ENCODE peak calls at places on chromosomes 4 and X, in ten cellular contexts. One of them, this sample, is unnamed.

GRCh38 chrX:136551410-136551809 is 19.4 kb downstream of the VGLL1 start:
- DNase-seq in CD8-positive, alpha-beta T cell: no peak
- DNase-seq in fibroblast of the aortic adventitia: no peak
- DNase-seq in tibial nerve: no peak
- DNase-seq in IMR-90: no peak
- DNase-seq in astrocyte: no peak
- DNase-seq in choroid plexus epithelial cell: no peak
- DNase-seq in transverse colon: no peak
- DNase-seq in brain microvascular endothelial cell: no peak
- DNase-seq in GM23338: no peak
- DNase-seq in this sample: no peak

GRCh38 chrX:255923-256331 is 25.3 kb upstream of the PLCXD1 start:
- DNase-seq in CD8-positive, alpha-beta T cell: no peak
- DNase-seq in fibroblast of the aortic adventitia: no peak
- DNase-seq in tibial nerve: no peak
- DNase-seq in IMR-90: no peak
- DNase-seq in astrocyte: no peak
- DNase-seq in choroid plexus epithelial cell: no peak
- DNase-seq in transverse colon: no peak
- DNase-seq in brain microvascular endothelial cell: no peak
- DNase-seq in GM23338: no peak
- DNase-seq in this sample: no peak

GRCh38 chrX:153973127-153974002 is 811 bp downstream of the TMEM187 start:
- DNase-seq in CD8-positive, alpha-beta T cell: no peak
- DNase-seq in fibroblast of the aortic adventitia: peak; percentile 36
- DNase-seq in tibial nerve: no peak
- DNase-seq in IMR-90: no peak
- DNase-seq in astrocyte: peak; percentile 8
- DNase-seq in choroid plexus epithelial cell: peak; percentile 34
- DNase-seq in transverse colon: no peak
- DNase-seq in brain microvascular endothelial cell: no peak
- DNase-seq in GM23338: no peak
- DNase-seq in this sample: no peak

GRCh38 chr4:156558365-156559025 is 413.1 kb downstream of the PDGFC start:
- DNase-seq in CD8-positive, alpha-beta T cell: no peak
- DNase-seq in fibroblast of the aortic adventitia: no peak
- DNase-seq in tibial nerve: no peak
- DNase-seq in IMR-90: peak; percentile 35
- DNase-seq in astrocyte: peak; percentile 29
- DNase-seq in choroid plexus epithelial cell: peak; percentile 87
- DNase-seq in transverse colon: no peak
- DNase-seq in brain microvascular endothelial cell: no peak
- DNase-seq in GM23338: no peak
- DNase-seq in this sample: no peak

GRCh38 chr4:62871057-62871456 is 1538.2 kb downstream of the TECRL start:
- DNase-seq in CD8-positive, alpha-beta T cell: no peak
- DNase-seq in fibroblast of the aortic adventitia: no peak
- DNase-seq in tibial nerve: no peak
- DNase-seq in IMR-90: no peak
- DNase-seq in astrocyte: peak; percentile 14
- DNase-seq in choroid plexus epithelial cell: no peak
- DNase-seq in transverse colon: no peak
- DNase-seq in brain microvascular endothelial cell: no peak
- DNase-seq in GM23338: no peak
- DNase-seq in this sample: no peak

GRCh38 chr4:107478327-107478946 is 241.6 kb downstream of the PAPSS1 start:
- DNase-seq in CD8-positive, alpha-beta T cell: no peak
- DNase-seq in fibroblast of the aortic adventitia: no peak
- DNase-seq in tibial nerve: no peak
- DNase-seq in IMR-90: no peak
- DNase-seq in astrocyte: no peak
- DNase-seq in choroid plexus epithelial cell: no peak
- DNase-seq in transverse colon: no peak
- DNase-seq in brain microvascular endothelial cell: no peak
- DNase-seq in GM23338: no peak
- DNase-seq in this sample: no peak

GRCh38 chrX:27565992-27566391 is 24.2 kb upstream of the DCAF8L2 start:
- DNase-seq in CD8-positive, alpha-beta T cell: no peak
- DNase-seq in fibroblast of the aortic adventitia: peak; percentile 19
- DNase-seq in tibial nerve: no peak
- DNase-seq in IMR-90: peak; percentile 70
- DNase-seq in astrocyte: peak; percentile 57
- DNase-seq in choroid plexus epithelial cell: peak; percentile 73
- DNase-seq in transverse colon: no peak
- DNase-seq in brain microvascular endothelial cell: peak; percentile 75
- DNase-seq in GM23338: peak; percentile 3
- DNase-seq in this sample: no peak

GRCh38 chrX:54891573-54891972 is 29.1 kb upstream of the TRO start:
- DNase-seq in CD8-positive, alpha-beta T cell: peak; percentile 24
- DNase-seq in fibroblast of the aortic adventitia: peak; percentile 53
- DNase-seq in tibial nerve: no peak
- DNase-seq in IMR-90: peak; percentile 28
- DNase-seq in astrocyte: peak; percentile 16
- DNase-seq in choroid plexus epithelial cell: peak; percentile 67
- DNase-seq in transverse colon: peak; percentile 19
- DNase-seq in brain microvascular endothelial cell: peak; percentile 48
- DNase-seq in GM23338: peak; percentile 46
- DNase-seq in this sample: peak; percentile 2

GRCh38 chrX:72408885-72409284 is 103.2 kb upstream of the CITED1 start:
- DNase-seq in CD8-positive, alpha-beta T cell: no peak
- DNase-seq in fibroblast of the aortic adventitia: no peak
- DNase-seq in tibial nerve: no peak
- DNase-seq in IMR-90: no peak
- DNase-seq in astrocyte: no peak
- DNase-seq in choroid plexus epithelial cell: no peak
- DNase-seq in transverse colon: no peak
- DNase-seq in brain microvascular endothelial cell: no peak
- DNase-seq in GM23338: no peak
- DNase-seq in this sample: no peak

GRCh38 chr4:3744232-3744631 is 22.0 kb upstream of the ADRA2C start:
- DNase-seq in CD8-positive, alpha-beta T cell: no peak
- DNase-seq in fibroblast of the aortic adventitia: no peak
- DNase-seq in tibial nerve: no peak
- DNase-seq in IMR-90: no peak
- DNase-seq in astrocyte: no peak
- DNase-seq in choroid plexus epithelial cell: no peak
- DNase-seq in transverse colon: no peak
- DNase-seq in brain microvascular endothelial cell: no peak
- DNase-seq in GM23338: no peak
- DNase-seq in this sample: no peak

GRCh38 chrX:48533165-48533564 is 6.3 kb upstream of the TBC1D25 start:
- DNase-seq in CD8-positive, alpha-beta T cell: no peak
- DNase-seq in fibroblast of the aortic adventitia: no peak
- DNase-seq in tibial nerve: no peak
- DNase-seq in IMR-90: no peak
- DNase-seq in astrocyte: no peak
- DNase-seq in choroid plexus epithelial cell: no peak
- DNase-seq in transverse colon: no peak
- DNase-seq in brain microvascular endothelial cell: no peak
- DNase-seq in GM23338: no peak
- DNase-seq in this sample: no peak

GRCh38 chr4:159012381-159012780 is 90.5 kb upstream of the RAPGEF2 start:
- DNase-seq in CD8-positive, alpha-beta T cell: no peak
- DNase-seq in fibroblast of the aortic adventitia: peak; percentile 51
- DNase-seq in tibial nerve: no peak
- DNase-seq in IMR-90: peak; percentile 56
- DNase-seq in astrocyte: peak; percentile 46
- DNase-seq in choroid plexus epithelial cell: peak; percentile 75
- DNase-seq in transverse colon: no peak
- DNase-seq in brain microvascular endothelial cell: peak; percentile 36
- DNase-seq in GM23338: no peak
- DNase-seq in this sample: peak; percentile 61

GRCh38 chr4:177105526-177105925 is 204.1 kb upstream of the NEIL3 start:
- DNase-seq in CD8-positive, alpha-beta T cell: no peak
- DNase-seq in fibroblast of the aortic adventitia: peak; percentile 84
- DNase-seq in tibial nerve: no peak
- DNase-seq in IMR-90: no peak
- DNase-seq in astrocyte: no peak
- DNase-seq in choroid plexus epithelial cell: no peak
- DNase-seq in transverse colon: no peak
- DNase-seq in brain microvascular endothelial cell: no peak
- DNase-seq in GM23338: no peak
- DNase-seq in this sample: peak; percentile 63

GRCh38 chr4:177107288-177107901 is 202.3 kb upstream of the NEIL3 start:
- DNase-seq in CD8-positive, alpha-beta T cell: no peak
- DNase-seq in fibroblast of the aortic adventitia: peak; percentile 79
- DNase-seq in tibial nerve: no peak
- DNase-seq in IMR-90: no peak
- DNase-seq in astrocyte: peak; percentile 35
- DNase-seq in choroid plexus epithelial cell: no peak
- DNase-seq in transverse colon: no peak
- DNase-seq in brain microvascular endothelial cell: no peak
- DNase-seq in GM23338: no peak
- DNase-seq in this sample: peak; percentile 40

GRCh38 chr4:177109769-177110168 is 199.9 kb upstream of the NEIL3 start:
- DNase-seq in CD8-positive, alpha-beta T cell: no peak
- DNase-seq in fibroblast of the aortic adventitia: no peak
- DNase-seq in tibial nerve: no peak
- DNase-seq in IMR-90: no peak
- DNase-seq in astrocyte: no peak
- DNase-seq in choroid plexus epithelial cell: no peak
- DNase-seq in transverse colon: no peak
- DNase-seq in brain microvascular endothelial cell: no peak
- DNase-seq in GM23338: no peak
- DNase-seq in this sample: no peak

GRCh38 chr4:177108708-177109107 is 201.0 kb upstream of the NEIL3 start:
- DNase-seq in CD8-positive, alpha-beta T cell: no peak
- DNase-seq in fibroblast of the aortic adventitia: peak; percentile 76
- DNase-seq in tibial nerve: no peak
- DNase-seq in IMR-90: peak; percentile 68
- DNase-seq in astrocyte: peak; percentile 17
- DNase-seq in choroid plexus epithelial cell: peak; percentile 67
- DNase-seq in transverse colon: no peak
- DNase-seq in brain microvascular endothelial cell: peak; percentile 38
- DNase-seq in GM23338: peak; percentile 4
- DNase-seq in this sample: no peak
- TF ChIP-seq CTCF in CD8-positive, alpha-beta T cell: no peak
- TF ChIP-seq CTCF in fibroblast of the aortic adventitia: peak; percentile 61
- TF ChIP-seq CTCF in tibial nerve: no peak
- TF ChIP-seq CTCF in IMR-90: peak; percentile 76
- TF ChIP-seq CTCF in astrocyte: peak; percentile 36
- TF ChIP-seq CTCF in choroid plexus epithelial cell: peak; percentile 60
- TF ChIP-seq CTCF in transverse colon: no peak
- TF ChIP-seq CTCF in brain microvascular endothelial cell: peak; percentile 51
- TF ChIP-seq CTCF in GM23338: peak; percentile 34
- TF ChIP-seq CTCF in this sample: peak; percentile 66

DNA sequence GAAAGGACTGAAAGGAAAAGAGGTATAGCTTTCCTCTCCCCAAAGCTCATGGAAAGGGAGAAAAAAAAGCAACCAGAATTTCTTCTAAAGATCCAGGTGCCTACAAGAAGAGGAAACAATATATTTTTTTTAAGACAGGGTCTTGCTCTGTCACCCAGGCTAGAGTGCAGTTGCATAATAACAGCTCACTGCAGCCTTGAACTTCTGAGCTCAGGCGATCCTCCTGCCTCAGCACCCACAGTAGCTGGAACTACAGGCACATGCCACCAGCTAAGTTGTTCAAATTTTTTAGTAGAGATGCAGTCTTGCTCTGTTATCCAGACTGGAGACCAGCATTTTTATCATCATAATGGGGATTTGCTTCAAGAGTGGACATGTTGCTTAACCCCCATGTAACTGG is 30.5 kb upstream of the BBS12 start:
- DNase-seq in CD8-positive, alpha-beta T cell: no peak
- DNase-seq in fibroblast of the aortic adventitia: no peak
- DNase-seq in tibial nerve: no peak
- DNase-seq in IMR-90: no peak
- DNase-seq in astrocyte: no peak
- DNase-seq in choroid plexus epithelial cell: no peak
- DNase-seq in transverse colon: no peak
- DNase-seq in brain microvascular endothelial cell: no peak
- DNase-seq in GM23338: no peak
- DNase-seq in this sample: no peak
- H3K4me3 ChIP-seq in CD8-positive, alpha-beta T cell: no peak overlapping the region
- H3K4me3 ChIP-seq in fibroblast of the aortic adventitia: no peak overlapping the region
- H3K4me3 ChIP-seq in tibial nerve: no peak overlapping the region
- H3K4me3 ChIP-seq in IMR-90: no peak overlapping the region
- H3K4me3 ChIP-seq in astrocyte: no peak overlapping the region
- H3K4me3 ChIP-seq in choroid plexus epithelial cell: no peak overlapping the region
- H3K4me3 ChIP-seq in transverse colon: no peak overlapping the region
- H3K4me3 ChIP-seq in brain microvascular endothelial cell: no peak overlapping the region
- H3K4me3 ChIP-seq in GM23338: no peak overlapping the region
- H3K4me3 ChIP-seq in this sample: no peak overlapping the region

GRCh38 chr4:37528161-37528560 is 158.0 kb downstream of the RELL1 start:
- DNase-seq in CD8-positive, alpha-beta T cell: no peak
- DNase-seq in fibroblast of the aortic adventitia: no peak
- DNase-seq in tibial nerve: no peak
- DNase-seq in IMR-90: no peak
- DNase-seq in astrocyte: no peak
- DNase-seq in choroid plexus epithelial cell: peak; percentile 14
- DNase-seq in transverse colon: no peak
- DNase-seq in brain microvascular endothelial cell: no peak
- DNase-seq in GM23338: peak; percentile 19
- DNase-seq in this sample: no peak
- TF ChIP-seq CTCF in CD8-positive, alpha-beta T cell: no peak
- TF ChIP-seq CTCF in fibroblast of the aortic adventitia: no peak
- TF ChIP-seq CTCF in tibial nerve: no peak
- TF ChIP-seq CTCF in IMR-90: no peak
- TF ChIP-seq CTCF in astrocyte: no peak
- TF ChIP-seq CTCF in choroid plexus epithelial cell: no peak
- TF ChIP-seq CTCF in transverse colon: no peak
- TF ChIP-seq CTCF in brain microvascular endothelial cell: no peak
- TF ChIP-seq CTCF in GM23338: no peak
- TF ChIP-seq CTCF in this sample: no peak

GRCh38 chrX:24410514-24411189 is 50.2 kb downstream of the SUPT20HL1 start:
- DNase-seq in CD8-positive, alpha-beta T cell: no peak
- DNase-seq in fibroblast of the aortic adventitia: no peak
- DNase-seq in tibial nerve: no peak
- DNase-seq in IMR-90: no peak
- DNase-seq in astrocyte: no peak
- DNase-seq in choroid plexus epithelial cell: no peak
- DNase-seq in transverse colon: no peak
- DNase-seq in brain microvascular endothelial cell: no peak
- DNase-seq in GM23338: no peak
- DNase-seq in this sample: no peak

GRCh38 chrX:24412637-24413363 is 52.3 kb upstream of the PDK3 start:
- DNase-seq in CD8-positive, alpha-beta T cell: no peak
- DNase-seq in fibroblast of the aortic adventitia: no peak
- DNase-seq in tibial nerve: no peak
- DNase-seq in IMR-90: no peak
- DNase-seq in astrocyte: no peak
- DNase-seq in choroid plexus epithelial cell: no peak
- DNase-seq in transverse colon: no peak
- DNase-seq in brain microvascular endothelial cell: no peak
- DNase-seq in GM23338: no peak
- DNase-seq in this sample: no peak

DNA sequence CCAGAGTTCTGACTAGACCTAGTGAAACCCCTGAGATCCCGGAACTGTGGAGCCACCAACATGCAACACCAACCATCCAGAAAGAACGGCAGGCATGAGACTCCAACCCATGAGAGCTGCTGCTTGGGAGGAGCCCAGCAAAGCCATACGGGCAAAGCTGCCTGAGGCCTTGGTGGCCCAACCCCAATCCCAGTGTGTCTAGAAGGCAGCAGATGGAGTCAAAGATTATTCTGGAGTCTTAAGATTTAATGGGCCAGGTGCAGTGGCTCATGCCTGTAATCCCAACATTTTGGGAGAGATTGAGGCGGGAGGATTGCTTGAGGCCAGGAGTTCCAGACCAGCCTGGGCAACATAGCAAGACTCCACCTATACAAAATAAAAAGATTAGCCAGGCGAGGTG is 49.2 kb upstream of the PDK3 start:
- DNase-seq in CD8-positive, alpha-beta T cell: no peak
- DNase-seq in fibroblast of the aortic adventitia: no peak
- DNase-seq in tibial nerve: no peak
- DNase-seq in IMR-90: no peak
- DNase-seq in astrocyte: no peak
- DNase-seq in choroid plexus epithelial cell: no peak
- DNase-seq in transverse colon: no peak
- DNase-seq in brain microvascular endothelial cell: no peak
- DNase-seq in GM23338: no peak
- DNase-seq in this sample: no peak
- H3K4me3 ChIP-seq in CD8-positive, alpha-beta T cell: no peak overlapping the region
- H3K4me3 ChIP-seq in fibroblast of the aortic adventitia: no peak overlapping the region
- H3K4me3 ChIP-seq in tibial nerve: no peak overlapping the region
- H3K4me3 ChIP-seq in IMR-90: no peak overlapping the region
- H3K4me3 ChIP-seq in astrocyte: no peak overlapping the region
- H3K4me3 ChIP-seq in choroid plexus epithelial cell: no peak overlapping the region
- H3K4me3 ChIP-seq in transverse colon: no peak overlapping the region
- H3K4me3 ChIP-seq in brain microvascular endothelial cell: no peak overlapping the region
- H3K4me3 ChIP-seq in GM23338: no peak overlapping the region
- H3K4me3 ChIP-seq in this sample: no peak overlapping the region

This sample was measured in AG09309.